ENCODE peak calls at places on chromosomes 6 and 20, in nine cellular contexts. One of them, this sample, is unnamed.

GRCh38 chr6:158125271-158125670 is 42.8 kb downstream of the SERAC1 start:
- DNase-seq in lower leg skin: no peak
- DNase-seq in astrocyte of the hippocampus: no peak
- DNase-seq in stimulated activated CD4-positive, alpha-beta T cell treated with anti-CD3 and anti-CD28 coated beads, Interleukin-2, amount 100 ng/mL, for 48 hours: no peak
- DNase-seq in left cardiac atrium: no peak
- DNase-seq in epithelial cell of esophagus: no peak
- DNase-seq in stimulated activated CD8-positive, alpha-beta memory T cell treated with anti-CD3 and anti-CD28 coated beads, Interleukin-12 subunit alpha, Interleukin-12 subunit beta, amount 100 ng/mL, for 4 hours: no peak
- DNase-seq in NCI-H1105: no peak
- DNase-seq in NCI-H524 treated with DMSO at 0.1 percent for 48 hours: no peak
- DNase-seq in this sample: no peak

GRCh38 chr6:37180075-37180474 is 10.1 kb downstream of the PIM1 start:
- DNase-seq in lower leg skin: no peak
- DNase-seq in astrocyte of the hippocampus: no peak
- DNase-seq in stimulated activated CD4-positive, alpha-beta T cell treated with anti-CD3 and anti-CD28 coated beads, Interleukin-2, amount 100 ng/mL, for 48 hours: no peak
- DNase-seq in left cardiac atrium: no peak
- DNase-seq in epithelial cell of esophagus: no peak
- DNase-seq in stimulated activated CD8-positive, alpha-beta memory T cell treated with anti-CD3 and anti-CD28 coated beads, Interleukin-12 subunit alpha, Interleukin-12 subunit beta, amount 100 ng/mL, for 4 hours: no peak
- DNase-seq in NCI-H1105: no peak
- DNase-seq in NCI-H524 treated with DMSO at 0.1 percent for 48 hours: no peak
- DNase-seq in this sample: no peak

GRCh38 chr6:92756912-92757311 is 662.4 kb downstream of the EPHA7 start:
- DNase-seq in lower leg skin: no peak
- DNase-seq in astrocyte of the hippocampus: no peak
- DNase-seq in stimulated activated CD4-positive, alpha-beta T cell treated with anti-CD3 and anti-CD28 coated beads, Interleukin-2, amount 100 ng/mL, for 48 hours: no peak
- DNase-seq in left cardiac atrium: no peak
- DNase-seq in epithelial cell of esophagus: peak
- DNase-seq in stimulated activated CD8-positive, alpha-beta memory T cell treated with anti-CD3 and anti-CD28 coated beads, Interleukin-12 subunit alpha, Interleukin-12 subunit beta, amount 100 ng/mL, for 4 hours: no peak
- DNase-seq in NCI-H1105: no peak
- DNase-seq in NCI-H524 treated with DMSO at 0.1 percent for 48 hours: no peak
- DNase-seq in this sample: peak

GRCh38 chr6:140537834-140538680 is 1163.6 kb upstream of the CITED2 start:
- DNase-seq in lower leg skin: peak
- DNase-seq in astrocyte of the hippocampus: peak
- DNase-seq in stimulated activated CD4-positive, alpha-beta T cell treated with anti-CD3 and anti-CD28 coated beads, Interleukin-2, amount 100 ng/mL, for 48 hours: no peak
- DNase-seq in left cardiac atrium: no peak
- DNase-seq in epithelial cell of esophagus: peak
- DNase-seq in stimulated activated CD8-positive, alpha-beta memory T cell treated with anti-CD3 and anti-CD28 coated beads, Interleukin-12 subunit alpha, Interleukin-12 subunit beta, amount 100 ng/mL, for 4 hours: no peak
- DNase-seq in NCI-H1105: no peak
- DNase-seq in NCI-H524 treated with DMSO at 0.1 percent for 48 hours: no peak
- DNase-seq in this sample: peak

GRCh38 chr6:16591681-16592549 is 169.3 kb downstream of the ATXN1 start:
- DNase-seq in lower leg skin: no peak
- DNase-seq in astrocyte of the hippocampus: no peak
- DNase-seq in stimulated activated CD4-positive, alpha-beta T cell treated with anti-CD3 and anti-CD28 coated beads, Interleukin-2, amount 100 ng/mL, for 48 hours: peak
- DNase-seq in left cardiac atrium: no peak
- DNase-seq in epithelial cell of esophagus: no peak
- DNase-seq in stimulated activated CD8-positive, alpha-beta memory T cell treated with anti-CD3 and anti-CD28 coated beads, Interleukin-12 subunit alpha, Interleukin-12 subunit beta, amount 100 ng/mL, for 4 hours: no peak
- DNase-seq in NCI-H1105: no peak
- DNase-seq in NCI-H524 treated with DMSO at 0.1 percent for 48 hours: no peak
- DNase-seq in this sample: no peak

GRCh38 chr6:44016131-44016870 is 111.0 kb downstream of the MRPL14 start:
- DNase-seq in lower leg skin: no peak
- DNase-seq in astrocyte of the hippocampus: peak
- DNase-seq in stimulated activated CD4-positive, alpha-beta T cell treated with anti-CD3 and anti-CD28 coated beads, Interleukin-2, amount 100 ng/mL, for 48 hours: no peak
- DNase-seq in left cardiac atrium: no peak
- DNase-seq in epithelial cell of esophagus: peak
- DNase-seq in stimulated activated CD8-positive, alpha-beta memory T cell treated with anti-CD3 and anti-CD28 coated beads, Interleukin-12 subunit alpha, Interleukin-12 subunit beta, amount 100 ng/mL, for 4 hours: no peak
- DNase-seq in NCI-H1105: no peak
- DNase-seq in NCI-H524 treated with DMSO at 0.1 percent for 48 hours: no peak
- DNase-seq in this sample: no peak

GRCh38 chr6:128784266-128784665 is 98.7 kb upstream of the LAMA2 start:
- DNase-seq in lower leg skin: no peak
- DNase-seq in astrocyte of the hippocampus: no peak
- DNase-seq in stimulated activated CD4-positive, alpha-beta T cell treated with anti-CD3 and anti-CD28 coated beads, Interleukin-2, amount 100 ng/mL, for 48 hours: no peak
- DNase-seq in left cardiac atrium: no peak
- DNase-seq in epithelial cell of esophagus: no peak
- DNase-seq in stimulated activated CD8-positive, alpha-beta memory T cell treated with anti-CD3 and anti-CD28 coated beads, Interleukin-12 subunit alpha, Interleukin-12 subunit beta, amount 100 ng/mL, for 4 hours: no peak
- DNase-seq in NCI-H1105: no peak
- DNase-seq in NCI-H524 treated with DMSO at 0.1 percent for 48 hours: peak
- DNase-seq in this sample: no peak

GRCh38 chr20:53070714-53071392 is 98.7 kb downstream of the TSHZ2 start:
- DNase-seq in lower leg skin: no peak
- DNase-seq in astrocyte of the hippocampus: peak
- DNase-seq in stimulated activated CD4-positive, alpha-beta T cell treated with anti-CD3 and anti-CD28 coated beads, Interleukin-2, amount 100 ng/mL, for 48 hours: peak
- DNase-seq in left cardiac atrium: no peak
- DNase-seq in epithelial cell of esophagus: peak
- DNase-seq in stimulated activated CD8-positive, alpha-beta memory T cell treated with anti-CD3 and anti-CD28 coated beads, Interleukin-12 subunit alpha, Interleukin-12 subunit beta, amount 100 ng/mL, for 4 hours: no peak
- DNase-seq in NCI-H1105: no peak
- DNase-seq in NCI-H524 treated with DMSO at 0.1 percent for 48 hours: no peak
- DNase-seq in this sample: no peak

GRCh38 chr6:150857062-150857905 is 8.2 kb upstream of the MTHFD1L start:
- DNase-seq in lower leg skin: no peak
- DNase-seq in astrocyte of the hippocampus: peak
- DNase-seq in stimulated activated CD4-positive, alpha-beta T cell treated with anti-CD3 and anti-CD28 coated beads, Interleukin-2, amount 100 ng/mL, for 48 hours: no peak
- DNase-seq in left cardiac atrium: no peak
- DNase-seq in epithelial cell of esophagus: peak
- DNase-seq in stimulated activated CD8-positive, alpha-beta memory T cell treated with anti-CD3 and anti-CD28 coated beads, Interleukin-12 subunit alpha, Interleukin-12 subunit beta, amount 100 ng/mL, for 4 hours: no peak
- DNase-seq in NCI-H1105: no peak
- DNase-seq in NCI-H524 treated with DMSO at 0.1 percent for 48 hours: no peak
- DNase-seq in this sample: peak

GRCh38 chr6:45661667-45662066 is 283.9 kb upstream of the SUPT3H start:
- DNase-seq in lower leg skin: no peak
- DNase-seq in astrocyte of the hippocampus: no peak
- DNase-seq in stimulated activated CD4-positive, alpha-beta T cell treated with anti-CD3 and anti-CD28 coated beads, Interleukin-2, amount 100 ng/mL, for 48 hours: no peak
- DNase-seq in left cardiac atrium: no peak
- DNase-seq in epithelial cell of esophagus: peak
- DNase-seq in stimulated activated CD8-positive, alpha-beta memory T cell treated with anti-CD3 and anti-CD28 coated beads, Interleukin-12 subunit alpha, Interleukin-12 subunit beta, amount 100 ng/mL, for 4 hours: no peak
- DNase-seq in NCI-H1105: no peak
- DNase-seq in NCI-H524 treated with DMSO at 0.1 percent for 48 hours: no peak
- DNase-seq in this sample: no peak

GRCh38 chr6:1574083-1574761 is 35.5 kb upstream of the FOXC1 start:
- DNase-seq in lower leg skin: no peak
- DNase-seq in astrocyte of the hippocampus: peak
- DNase-seq in stimulated activated CD4-positive, alpha-beta T cell treated with anti-CD3 and anti-CD28 coated beads, Interleukin-2, amount 100 ng/mL, for 48 hours: no peak
- DNase-seq in left cardiac atrium: no peak
- DNase-seq in epithelial cell of esophagus: peak
- DNase-seq in stimulated activated CD8-positive, alpha-beta memory T cell treated with anti-CD3 and anti-CD28 coated beads, Interleukin-12 subunit alpha, Interleukin-12 subunit beta, amount 100 ng/mL, for 4 hours: no peak
- DNase-seq in NCI-H1105: no peak
- DNase-seq in NCI-H524 treated with DMSO at 0.1 percent for 48 hours: no peak
- DNase-seq in this sample: no peak

GRCh38 chr6:46410330-46410953 is 80.8 kb downstream of the RCAN2 start:
- DNase-seq in lower leg skin: no peak
- DNase-seq in astrocyte of the hippocampus: peak
- DNase-seq in stimulated activated CD4-positive, alpha-beta T cell treated with anti-CD3 and anti-CD28 coated beads, Interleukin-2, amount 100 ng/mL, for 48 hours: no peak
- DNase-seq in left cardiac atrium: no peak
- DNase-seq in epithelial cell of esophagus: peak
- DNase-seq in stimulated activated CD8-positive, alpha-beta memory T cell treated with anti-CD3 and anti-CD28 coated beads, Interleukin-12 subunit alpha, Interleukin-12 subunit beta, amount 100 ng/mL, for 4 hours: no peak
- DNase-seq in NCI-H1105: peak
- DNase-seq in NCI-H524 treated with DMSO at 0.1 percent for 48 hours: no peak
- DNase-seq in this sample: peak

GRCh38 chr6:63597142-63598000 is 25.1 kb downstream of the LOC128125822 start:
- DNase-seq in lower leg skin: no peak
- DNase-seq in astrocyte of the hippocampus: peak
- DNase-seq in stimulated activated CD4-positive, alpha-beta T cell treated with anti-CD3 and anti-CD28 coated beads, Interleukin-2, amount 100 ng/mL, for 48 hours: no peak
- DNase-seq in left cardiac atrium: no peak
- DNase-seq in epithelial cell of esophagus: peak
- DNase-seq in stimulated activated CD8-positive, alpha-beta memory T cell treated with anti-CD3 and anti-CD28 coated beads, Interleukin-12 subunit alpha, Interleukin-12 subunit beta, amount 100 ng/mL, for 4 hours: no peak
- DNase-seq in NCI-H1105: no peak
- DNase-seq in NCI-H524 treated with DMSO at 0.1 percent for 48 hours: no peak
- DNase-seq in this sample: no peak

GRCh38 chr20:51422912-51423667 is 119.4 kb downstream of the NFATC2 start:
- DNase-seq in lower leg skin: no peak
- DNase-seq in astrocyte of the hippocampus: no peak
- DNase-seq in stimulated activated CD4-positive, alpha-beta T cell treated with anti-CD3 and anti-CD28 coated beads, Interleukin-2, amount 100 ng/mL, for 48 hours: no peak
- DNase-seq in left cardiac atrium: no peak
- DNase-seq in epithelial cell of esophagus: no peak
- DNase-seq in stimulated activated CD8-positive, alpha-beta memory T cell treated with anti-CD3 and anti-CD28 coated beads, Interleukin-12 subunit alpha, Interleukin-12 subunit beta, amount 100 ng/mL, for 4 hours: no peak
- DNase-seq in NCI-H1105: no peak
- DNase-seq in NCI-H524 treated with DMSO at 0.1 percent for 48 hours: no peak
- DNase-seq in this sample: no peak

GRCh38 chr20:7765221-7765620 is 175.0 kb downstream of the HAO1 start:
- DNase-seq in lower leg skin: no peak
- DNase-seq in astrocyte of the hippocampus: no peak
- DNase-seq in stimulated activated CD4-positive, alpha-beta T cell treated with anti-CD3 and anti-CD28 coated beads, Interleukin-2, amount 100 ng/mL, for 48 hours: no peak
- DNase-seq in left cardiac atrium: no peak
- DNase-seq in epithelial cell of esophagus: no peak
- DNase-seq in stimulated activated CD8-positive, alpha-beta memory T cell treated with anti-CD3 and anti-CD28 coated beads, Interleukin-12 subunit alpha, Interleukin-12 subunit beta, amount 100 ng/mL, for 4 hours: no peak
- DNase-seq in NCI-H1105: no peak
- DNase-seq in NCI-H524 treated with DMSO at 0.1 percent for 48 hours: no peak
- DNase-seq in this sample: no peak

GRCh38 chr6:107668826-107669474 is 155.2 kb downstream of the SCML4 start:
- DNase-seq in lower leg skin: no peak
- DNase-seq in astrocyte of the hippocampus: no peak
- DNase-seq in stimulated activated CD4-positive, alpha-beta T cell treated with anti-CD3 and anti-CD28 coated beads, Interleukin-2, amount 100 ng/mL, for 48 hours: no peak
- DNase-seq in left cardiac atrium: no peak
- DNase-seq in epithelial cell of esophagus: no peak
- DNase-seq in stimulated activated CD8-positive, alpha-beta memory T cell treated with anti-CD3 and anti-CD28 coated beads, Interleukin-12 subunit alpha, Interleukin-12 subunit beta, amount 100 ng/mL, for 4 hours: no peak
- DNase-seq in NCI-H1105: no peak
- DNase-seq in NCI-H524 treated with DMSO at 0.1 percent for 48 hours: no peak
- DNase-seq in this sample: no peak

GRCh38 chr6:115487331-115487730 is 573.4 kb downstream of the FRK start:
- DNase-seq in lower leg skin: no peak
- DNase-seq in astrocyte of the hippocampus: no peak
- DNase-seq in stimulated activated CD4-positive, alpha-beta T cell treated with anti-CD3 and anti-CD28 coated beads, Interleukin-2, amount 100 ng/mL, for 48 hours: no peak
- DNase-seq in left cardiac atrium: no peak
- DNase-seq in epithelial cell of esophagus: no peak
- DNase-seq in stimulated activated CD8-positive, alpha-beta memory T cell treated with anti-CD3 and anti-CD28 coated beads, Interleukin-12 subunit alpha, Interleukin-12 subunit beta, amount 100 ng/mL, for 4 hours: no peak
- DNase-seq in NCI-H1105: no peak
- DNase-seq in NCI-H524 treated with DMSO at 0.1 percent for 48 hours: no peak
- DNase-seq in this sample: no peak

GRCh38 chr20:59994697-59995122 is 36.5 kb downstream of the CDH26 start:
- DNase-seq in lower leg skin: peak
- DNase-seq in astrocyte of the hippocampus: no peak
- DNase-seq in stimulated activated CD4-positive, alpha-beta T cell treated with anti-CD3 and anti-CD28 coated beads, Interleukin-2, amount 100 ng/mL, for 48 hours: no peak
- DNase-seq in left cardiac atrium: peak
- DNase-seq in epithelial cell of esophagus: peak
- DNase-seq in stimulated activated CD8-positive, alpha-beta memory T cell treated with anti-CD3 and anti-CD28 coated beads, Interleukin-12 subunit alpha, Interleukin-12 subunit beta, amount 100 ng/mL, for 4 hours: no peak
- DNase-seq in NCI-H1105: no peak
- DNase-seq in NCI-H524 treated with DMSO at 0.1 percent for 48 hours: no peak
- DNase-seq in this sample: peak

GRCh38 chr6:138692058-138692977 is 81.3 kb upstream of the CCDC28A start:
- DNase-seq in lower leg skin: peak
- DNase-seq in astrocyte of the hippocampus: peak
- DNase-seq in stimulated activated CD4-positive, alpha-beta T cell treated with anti-CD3 and anti-CD28 coated beads, Interleukin-2, amount 100 ng/mL, for 48 hours: peak
- DNase-seq in left cardiac atrium: peak
- DNase-seq in epithelial cell of esophagus: peak
- DNase-seq in stimulated activated CD8-positive, alpha-beta memory T cell treated with anti-CD3 and anti-CD28 coated beads, Interleukin-12 subunit alpha, Interleukin-12 subunit beta, amount 100 ng/mL, for 4 hours: peak
- DNase-seq in NCI-H1105: peak
- DNase-seq in NCI-H524 treated with DMSO at 0.1 percent for 48 hours: no peak
- DNase-seq in this sample: peak

GRCh38 chr20:41293269-41294037 is 24.1 kb downstream of the ZHX3 start:
- DNase-seq in lower leg skin: no peak
- DNase-seq in astrocyte of the hippocampus: no peak
- DNase-seq in stimulated activated CD4-positive, alpha-beta T cell treated with anti-CD3 and anti-CD28 coated beads, Interleukin-2, amount 100 ng/mL, for 48 hours: no peak
- DNase-seq in left cardiac atrium: no peak
- DNase-seq in epithelial cell of esophagus: no peak
- DNase-seq in stimulated activated CD8-positive, alpha-beta memory T cell treated with anti-CD3 and anti-CD28 coated beads, Interleukin-12 subunit alpha, Interleukin-12 subunit beta, amount 100 ng/mL, for 4 hours: no peak
- DNase-seq in NCI-H1105: no peak
- DNase-seq in NCI-H524 treated with DMSO at 0.1 percent for 48 hours: no peak
- DNase-seq in this sample: peak

This sample was measured in cardiac muscle cell.